ENCODE peak calls at places on chromosomes 5 and 9, in ten cellular contexts. R is ELR; T is A549; C is 8988T; M is NCI-H2107; O is stimulated activated CD8-positive, alpha-beta memory T cell treated with anti-CD3 and anti-CD28 coated beads, Interleukin-7, amount 100 ng/mL, for 24 hours; L is AG10803; J is midbrain; A is T-helper 2 cell; E is naive thymus-derived CD8-positive, alpha-beta T cell. G is an unnamed sample.

GRCh38 chr5:1445313-1445894 is at the start of gene SLC6A3:
- DNase-seq in R (no peak), T (no peak), C (no peak), M (no peak), O (no peak), L (no peak), J (no peak), A (no peak), E (peak; percentile 22), G (no peak)

GRCh38 chr9:89177401-89178161 is 1.0 kb downstream of the SHC3 start:
- DNase-seq in R (peak; percentile 30), T (no peak), C (peak; percentile 37), M (no peak), O (no peak), L (peak; percentile 15), J (no peak), A (no peak), E (no peak), G (no peak)

GRCh38 chr9:122029898-122030297 is 63.2 kb downstream of the TTLL11 start:
- DNase-seq in R (peak; percentile 39), T (peak; percentile 36), C (no peak), M (no peak), O (no peak), L (no peak), J (no peak), A (no peak), E (no peak), G (no peak)

GRCh38 chr9:89999534-90000370 is 394.9 kb downstream of the GADD45G start:
- DNase-seq in R (no peak), T (peak; percentile 18), C (no peak), M (no peak), O (peak; percentile 25), L (peak; percentile 53), J (peak; percentile 31), A (no peak), E (peak; percentile 34), G (peak; percentile 43)

GRCh38 chr9:138006576-138007233 is 129.1 kb downstream of the CACNA1B start:
- DNase-seq in R (no peak), T (no peak), C (no peak), M (no peak), O (no peak), L (no peak), J (no peak), A (no peak), E (no peak), G (no peak)

GRCh38 chr9:15572200-15572599 is 19.4 kb downstream of the CCDC171 start:
- DNase-seq in R (no peak), T (no peak), C (no peak), M (peak; percentile 20), O (no peak), L (no peak), J (no peak), A (no peak), E (no peak), G (peak; percentile 90)

GRCh38 chr5:17694922-17695321 is 60.7 kb downstream of the TAF11L14 start:
- DNase-seq in R (no peak), T (no peak), C (no peak), M (no peak), O (no peak), L (no peak), J (no peak), A (no peak), E (no peak), G (no peak)

GRCh38 chr5:1463326-1464095 is 18.3 kb upstream of the SLC6A3 start:
- DNase-seq in R (no peak), T (no peak), C (no peak), M (no peak), O (no peak), L (no peak), J (no peak), A (peak; percentile 6), E (no peak), G (no peak)

GRCh38 chr9:128125575-128126354 is 1.8 kb downstream of the PTGES2 start:
- DNase-seq in R (no peak), T (no peak), C (no peak), M (no peak), O (no peak), L (no peak), J (no peak), A (no peak), E (no peak), G (no peak)

GRCh38 chr9:114386886-114387677 is 700 bp downstream of the AKNA start:
- DNase-seq in R (peak; percentile 36), T (no peak), C (no peak), M (no peak), O (no peak), L (no peak), J (peak; percentile 50), A (no peak), E (no peak), G (no peak)

GRCh38 chr5:138770977-138771376 is 17.8 kb downstream of the CTNNA1 start:
- DNase-seq in R (no peak), T (no peak), C (no peak), M (no peak), O (no peak), L (no peak), J (no peak), A (no peak), E (no peak), G (no peak)

GRCh38 chr5:28110756-28111155 is 1072.4 kb upstream of the CDH9 start:
- DNase-seq in R (no peak), T (no peak), C (no peak), M (no peak), O (no peak), L (no peak), J (no peak), A (no peak), E (no peak), G (no peak)

GRCh38 chr9:27407966-27408365 is 111.0 kb upstream of the EQTN start:
- DNase-seq in R (peak; percentile 71), T (no peak), C (no peak), M (no peak), O (no peak), L (peak; percentile 76), J (no peak), A (no peak), E (no peak), G (no peak)

GRCh38 chr9:121278535-121279169 is 10.7 kb downstream of the GSN start:
- DNase-seq in R (peak; percentile 97), T (no peak), C (no peak), M (no peak), O (no peak), L (peak; percentile 100), J (peak; percentile 67), A (no peak), E (no peak), G (no peak)

GRCh38 chr5:134948929-134949328 is 18.8 kb upstream of the CATSPER3 start:
- DNase-seq in R (peak; percentile 58), T (no peak), C (no peak), M (no peak), O (no peak), L (peak; percentile 6), J (no peak), A (no peak), E (no peak), G (no peak)

GRCh38 chr9:655875-656274 is 185.6 kb upstream of the DMRT1 start:
- DNase-seq in R (no peak), T (no peak), C (no peak), M (no peak), O (no peak), L (peak; percentile 14), J (no peak), A (no peak), E (no peak), G (no peak)

GRCh38 chr9:81472701-81473100 is 216.6 kb downstream of the TLE1 start:
- DNase-seq in R (no peak), T (no peak), C (no peak), M (no peak), O (no peak), L (no peak), J (no peak), A (no peak), E (no peak), G (no peak)

GRCh38 chr5:180306796-180307195 is 14.9 kb upstream of the MAPK9 start:
- DNase-seq in R (no peak), T (no peak), C (no peak), M (no peak), O (no peak), L (no peak), J (no peak), A (no peak), E (no peak), G (no peak)

GRCh38 chr5:16881253-16881652 is 54.8 kb downstream of the MYO10 start:
- DNase-seq in R (no peak), T (no peak), C (no peak), M (no peak), O (no peak), L (no peak), J (no peak), A (no peak), E (no peak), G (no peak)

GRCh38 chr5:12625667-12626263 is 721.5 kb upstream of the CTNND2 start:
- DNase-seq in R (no peak), T (no peak), C (no peak), M (no peak), O (no peak), L (no peak), J (no peak), A (no peak), E (no peak), G (no peak)

GRCh38 chr9:71758785-71759184 is 9.5 kb downstream of the CEMIP2 start:
- DNase-seq in R (peak; percentile 57), T (no peak), C (no peak), M (peak; percentile 41), O (no peak), L (no peak), J (no peak), A (no peak), E (no peak), G (peak; percentile 38)

GRCh38 chr9:4293293-4293931 is 6.5 kb downstream of the GLIS3 start:
- DNase-seq in R (peak; percentile 96), T (peak; percentile 50), C (no peak), M (no peak), O (no peak), L (peak; percentile 98), J (no peak), A (no peak), E (no peak), G (no peak)

GRCh38 chr5:1380011-1380817 is 35.3 kb upstream of the CLPTM1L start:
- DNase-seq in R (no peak), T (no peak), C (no peak), M (no peak), O (peak; percentile 24), L (peak; percentile 42), J (peak; percentile 9), A (peak; percentile 33), E (peak; percentile 50), G (no peak)

GRCh38 chr5:81776258-81776657 is 25.4 kb upstream of the SSBP2 start:
- DNase-seq in R (no peak), T (no peak), C (no peak), M (no peak), O (no peak), L (no peak), J (no peak), A (no peak), E (no peak), G (no peak)

GRCh38 chr5:95555553-95555952 is 652 bp downstream of the ARSK start:
- DNase-seq in R (no peak), T (no peak), C (no peak), M (no peak), O (no peak), L (no peak), J (peak; percentile 44), A (no peak), E (no peak), G (no peak)

GRCh38 chr9:20526500-20527319 is 95.6 kb downstream of the MLLT3 start:
- DNase-seq in R (no peak), T (no peak), C (no peak), M (no peak), O (no peak), L (peak; percentile 44), J (no peak), A (no peak), E (no peak), G (no peak)

GRCh38 chr9:5375091-5375490 is 35.4 kb upstream of the RLN1 start:
- DNase-seq in R (no peak), T (no peak), C (no peak), M (no peak), O (no peak), L (no peak), J (no peak), A (no peak), E (no peak), G (no peak)

GRCh38 chr9:132485454-132485853 is 75.4 kb downstream of the CFAP77 start:
- DNase-seq in R (no peak), T (no peak), C (no peak), M (peak; percentile 24), O (no peak), L (no peak), J (no peak), A (no peak), E (no peak), G (no peak)

G was measured in NCI-H1436 treated with DMSO at 0.1 percent for 48 hours.